ENCODE peak calls at places on chromosomes 2 and 18, in seven cellular contexts. One of them, this sample, is unnamed.

GRCh38 chr2:98759827-98760625 is 29.1 kb upstream of the MGAT4A start:
- DNase-seq in mesendoderm: no peak
- DNase-seq in IMR-90: no peak
- DNase-seq in H9: no peak
- DNase-seq in H1: no peak
- DNase-seq in trophoblast cell: no peak
- DNase-seq in neuronal stem cell: no peak
- DNase-seq in this sample: no peak

GRCh38 chr2:24359701-24360049 is 661 bp downstream of the ITSN2 start:
- DNase-seq in mesendoderm: peak
- DNase-seq in IMR-90: no peak
- DNase-seq in H9: peak
- DNase-seq in H1: no peak
- DNase-seq in trophoblast cell: peak
- DNase-seq in neuronal stem cell: no peak
- DNase-seq in this sample: peak

GRCh38 chr2:168350380-168350779 is 103.0 kb upstream of the STK39 start:
- DNase-seq in mesendoderm: no peak
- DNase-seq in IMR-90: no peak
- DNase-seq in H9: no peak
- DNase-seq in H1: no peak
- DNase-seq in trophoblast cell: no peak
- DNase-seq in neuronal stem cell: no peak
- DNase-seq in this sample: no peak

GRCh38 chr18:39523281-39523680 is 1957.7 kb upstream of the CELF4 start:
- DNase-seq in mesendoderm: peak
- DNase-seq in IMR-90: peak
- DNase-seq in H9: no peak
- DNase-seq in H1: no peak
- DNase-seq in trophoblast cell: peak
- DNase-seq in neuronal stem cell: no peak
- DNase-seq in this sample: peak

GRCh38 chr2:224570328-224570993 is 14.7 kb downstream of the CUL3 start:
- DNase-seq in mesendoderm: no peak
- DNase-seq in IMR-90: peak
- DNase-seq in H9: no peak
- DNase-seq in H1: no peak
- DNase-seq in trophoblast cell: no peak
- DNase-seq in neuronal stem cell: no peak
- DNase-seq in this sample: peak

GRCh38 chr18:62165583-62165982 is 21.3 kb downstream of the PIGN start:
- DNase-seq in mesendoderm: no peak
- DNase-seq in IMR-90: no peak
- DNase-seq in H9: no peak
- DNase-seq in H1: no peak
- DNase-seq in trophoblast cell: no peak
- DNase-seq in neuronal stem cell: no peak
- DNase-seq in this sample: no peak

GRCh38 chr2:230162981-230163380 is 56.8 kb downstream of the SP110 start:
- DNase-seq in mesendoderm: no peak
- DNase-seq in IMR-90: no peak
- DNase-seq in H9: no peak
- DNase-seq in H1: no peak
- DNase-seq in trophoblast cell: no peak
- DNase-seq in neuronal stem cell: no peak
- DNase-seq in this sample: no peak

GRCh38 chr2:14633451-14634211 is 1.1 kb downstream of the LRATD1 start:
- DNase-seq in mesendoderm: peak
- DNase-seq in IMR-90: no peak
- DNase-seq in H9: peak
- DNase-seq in H1: no peak
- DNase-seq in trophoblast cell: no peak
- DNase-seq in neuronal stem cell: peak
- DNase-seq in this sample: no peak

GRCh38 chr2:168635065-168635577 is 167.3 kb upstream of the NOSTRIN start:
- DNase-seq in mesendoderm: peak
- DNase-seq in IMR-90: peak
- DNase-seq in H9: peak
- DNase-seq in H1: no peak
- DNase-seq in trophoblast cell: no peak
- DNase-seq in neuronal stem cell: no peak
- DNase-seq in this sample: peak

GRCh38 chr2:181850914-181851560 is 40.5 kb upstream of the ITPRID2 start:
- DNase-seq in mesendoderm: no peak
- DNase-seq in IMR-90: no peak
- DNase-seq in H9: no peak
- DNase-seq in H1: no peak
- DNase-seq in trophoblast cell: no peak
- DNase-seq in neuronal stem cell: no peak
- DNase-seq in this sample: no peak

GRCh38 chr2:128315122-128315828 is 3.4 kb downstream of the HS6ST1 start:
- DNase-seq in mesendoderm: no peak
- DNase-seq in IMR-90: no peak
- DNase-seq in H9: peak
- DNase-seq in H1: no peak
- DNase-seq in trophoblast cell: no peak
- DNase-seq in neuronal stem cell: no peak
- DNase-seq in this sample: no peak

GRCh38 chr2:215452725-215453124 is 16.9 kb upstream of the FN1 start:
- DNase-seq in mesendoderm: peak
- DNase-seq in IMR-90: no peak
- DNase-seq in H9: peak
- DNase-seq in H1: peak
- DNase-seq in trophoblast cell: no peak
- DNase-seq in neuronal stem cell: no peak
- DNase-seq in this sample: no peak

GRCh38 chr2:58428553-58429284 is 187.6 kb upstream of the FANCL start:
- DNase-seq in mesendoderm: peak
- DNase-seq in IMR-90: no peak
- DNase-seq in H9: peak
- DNase-seq in H1: peak
- DNase-seq in trophoblast cell: no peak
- DNase-seq in neuronal stem cell: peak
- DNase-seq in this sample: peak

GRCh38 chr2:67649331-67650071 is 252.4 kb downstream of the ETAA1 start:
- DNase-seq in mesendoderm: peak
- DNase-seq in IMR-90: peak
- DNase-seq in H9: no peak
- DNase-seq in H1: no peak
- DNase-seq in trophoblast cell: no peak
- DNase-seq in neuronal stem cell: no peak
- DNase-seq in this sample: peak

GRCh38 chr2:130913891-130914290 is 77.2 kb downstream of the ARHGEF4 start:
- DNase-seq in mesendoderm: no peak
- DNase-seq in IMR-90: no peak
- DNase-seq in H9: no peak
- DNase-seq in H1: no peak
- DNase-seq in trophoblast cell: no peak
- DNase-seq in neuronal stem cell: no peak
- DNase-seq in this sample: no peak

GRCh38 chr2:130911482-130911881 is 74.8 kb downstream of the ARHGEF4 start:
- DNase-seq in mesendoderm: no peak
- DNase-seq in IMR-90: no peak
- DNase-seq in H9: no peak
- DNase-seq in H1: no peak
- DNase-seq in trophoblast cell: no peak
- DNase-seq in neuronal stem cell: no peak
- DNase-seq in this sample: no peak

GRCh38 chr2:130910931-130911330 is 74.2 kb downstream of the ARHGEF4 start:
- DNase-seq in mesendoderm: no peak
- DNase-seq in IMR-90: no peak
- DNase-seq in H9: no peak
- DNase-seq in H1: no peak
- DNase-seq in trophoblast cell: no peak
- DNase-seq in neuronal stem cell: no peak
- DNase-seq in this sample: no peak

GRCh38 chr2:130912471-130912870 is 75.8 kb downstream of the ARHGEF4 start:
- DNase-seq in mesendoderm: no peak
- DNase-seq in IMR-90: no peak
- DNase-seq in H9: no peak
- DNase-seq in H1: no peak
- DNase-seq in trophoblast cell: no peak
- DNase-seq in neuronal stem cell: no peak
- DNase-seq in this sample: no peak

GRCh38 chr2:130911996-130912395 is 75.3 kb downstream of the ARHGEF4 start:
- DNase-seq in mesendoderm: no peak
- DNase-seq in IMR-90: no peak
- DNase-seq in H9: no peak
- DNase-seq in H1: no peak
- DNase-seq in trophoblast cell: no peak
- DNase-seq in neuronal stem cell: no peak
- DNase-seq in this sample: no peak
- H3K18ac ChIP-seq in mesendoderm: no peak
- H3K18ac ChIP-seq in IMR-90: no peak
- H3K18ac ChIP-seq in H9: no peak
- H3K18ac ChIP-seq in H1: no peak
- H3K18ac ChIP-seq in trophoblast cell: peak
- H3K18ac ChIP-seq in neuronal stem cell: peak
- H3K18ac ChIP-seq in this sample: no peak

GRCh38 chr2:62195421-62196277 is at the start of gene B3GNT2:
- DNase-seq in mesendoderm: peak
- DNase-seq in IMR-90: peak
- DNase-seq in H9: peak
- DNase-seq in H1: peak
- DNase-seq in trophoblast cell: peak
- DNase-seq in neuronal stem cell: peak
- DNase-seq in this sample: peak
- H3K4ac ChIP-seq in mesendoderm: peak
- H3K4ac ChIP-seq in IMR-90: peak
- H3K4ac ChIP-seq in H9: no peak
- H3K4ac ChIP-seq in H1: peak
- H3K4ac ChIP-seq in trophoblast cell: peak
- H3K4ac ChIP-seq in neuronal stem cell: peak
- H3K4ac ChIP-seq in this sample: peak

GRCh38 chr2:68739261-68740183 is 4.9 kb downstream of the ARHGAP25 start:
- DNase-seq in mesendoderm: no peak
- DNase-seq in IMR-90: no peak
- DNase-seq in H9: no peak
- DNase-seq in H1: no peak
- DNase-seq in trophoblast cell: no peak
- DNase-seq in neuronal stem cell: no peak
- DNase-seq in this sample: no peak
- H3K18ac ChIP-seq in mesendoderm: no peak
- H3K18ac ChIP-seq in IMR-90: no peak
- H3K18ac ChIP-seq in H9: no peak
- H3K18ac ChIP-seq in H1: no peak
- H3K18ac ChIP-seq in trophoblast cell: no peak
- H3K18ac ChIP-seq in neuronal stem cell: no peak
- H3K18ac ChIP-seq in this sample: peak

GRCh38 chr18:25029802-25030201 is 322.2 kb downstream of the ZNF521 start:
- DNase-seq in mesendoderm: no peak
- DNase-seq in IMR-90: no peak
- DNase-seq in H9: no peak
- DNase-seq in H1: no peak
- DNase-seq in trophoblast cell: no peak
- DNase-seq in neuronal stem cell: no peak
- DNase-seq in this sample: no peak
- H3K4ac ChIP-seq in mesendoderm: no peak
- H3K4ac ChIP-seq in IMR-90: no peak
- H3K4ac ChIP-seq in H9: no peak
- H3K4ac ChIP-seq in H1: no peak
- H3K4ac ChIP-seq in trophoblast cell: no peak
- H3K4ac ChIP-seq in neuronal stem cell: no peak
- H3K4ac ChIP-seq in this sample: no peak

DNA sequence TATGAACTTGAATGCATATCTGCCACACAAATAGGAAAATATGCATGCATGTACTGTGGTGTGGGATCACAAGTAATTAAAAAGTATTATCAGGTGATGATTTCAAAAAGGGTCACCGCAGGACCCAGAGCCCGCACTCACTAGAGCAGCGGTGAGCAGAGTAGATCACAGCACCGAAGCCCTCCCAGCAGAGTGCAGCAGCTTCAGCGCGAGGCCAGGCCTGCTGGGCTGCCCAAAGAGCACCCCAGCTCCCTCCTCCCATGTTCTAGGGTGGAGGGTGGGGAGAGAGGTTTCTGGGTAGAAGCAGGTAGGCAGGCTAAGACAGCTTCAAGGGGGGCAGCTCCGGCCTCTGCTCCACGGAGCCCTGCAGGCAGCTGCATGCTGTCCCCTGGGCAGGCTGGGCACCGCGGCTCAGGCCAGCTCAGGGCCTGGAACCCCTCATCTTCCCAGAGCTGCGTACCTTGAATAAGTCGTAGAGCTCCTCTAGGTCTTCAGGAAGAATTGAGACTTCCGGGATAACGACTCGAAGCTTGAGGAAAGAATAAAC is 24.9 kb downstream of the RPL31 start:
- DNase-seq in mesendoderm: no peak
- DNase-seq in IMR-90: no peak
- DNase-seq in H9: no peak
- DNase-seq in H1: no peak
- DNase-seq in trophoblast cell: no peak
- DNase-seq in neuronal stem cell: no peak
- DNase-seq in this sample: no peak
- H3K18ac ChIP-seq in mesendoderm: no peak
- H3K18ac ChIP-seq in IMR-90: no peak
- H3K18ac ChIP-seq in H9: no peak
- H3K18ac ChIP-seq in H1: no peak
- H3K18ac ChIP-seq in trophoblast cell: no peak
- H3K18ac ChIP-seq in neuronal stem cell: peak
- H3K18ac ChIP-seq in this sample: no peak

DNA sequence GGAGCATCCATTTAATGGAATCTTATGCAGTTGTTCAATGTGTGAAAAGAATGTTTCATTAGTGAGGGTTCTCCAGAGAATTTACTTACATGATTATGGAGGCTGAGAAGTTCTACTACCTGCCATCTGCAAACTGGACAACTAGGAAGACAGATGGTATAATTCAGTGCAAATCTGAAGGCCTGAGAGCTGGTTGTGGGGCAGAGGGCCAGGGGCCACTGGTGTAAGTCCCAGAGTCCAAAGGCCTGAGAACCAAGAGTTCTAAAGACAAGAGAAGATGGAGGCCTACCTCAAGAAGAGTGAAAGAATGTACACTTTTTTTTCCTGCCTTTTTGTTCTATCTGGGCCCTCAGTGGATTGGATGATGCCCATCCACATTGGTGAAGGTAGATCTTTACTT is 114.8 kb downstream of the DDX1 start:
- DNase-seq in mesendoderm: no peak
- DNase-seq in IMR-90: no peak
- DNase-seq in H9: no peak
- DNase-seq in H1: no peak
- DNase-seq in trophoblast cell: no peak
- DNase-seq in neuronal stem cell: no peak
- DNase-seq in this sample: no peak
- H3K4ac ChIP-seq in mesendoderm: no peak
- H3K4ac ChIP-seq in IMR-90: no peak
- H3K4ac ChIP-seq in H9: no peak
- H3K4ac ChIP-seq in H1: no peak
- H3K4ac ChIP-seq in trophoblast cell: no peak
- H3K4ac ChIP-seq in neuronal stem cell: no peak
- H3K4ac ChIP-seq in this sample: no peak

This sample was measured in mesenchymal stem cell.